ENCODE peak calls at places on chromosomes 5 and 9, in eight cellular contexts. W is erythroblast; D is cardiac septum; U is pancreas; I is IMR-90; E is WTC11; L is germinal center; M is stimulated activated CD4-positive, alpha-beta T cell treated with anti-CD3 and anti-CD28 coated beads, Interleukin-4, amount 100 ng/mL, for 24 hours. Y is an unnamed sample.

GRCh38 chr5:52727568-52727967 is 60.1 kb upstream of the ITGA1 start:
- DNase-seq in W (no peak), D (no peak), U (no peak), I (peak; percentile 73), E (no peak), L (no peak), M (no peak), Y (peak; percentile 23)

GRCh38 chr9:78035369-78035993 is 3.9 kb upstream of the GNAQ start:
- DNase-seq in W (peak; percentile 86), D (no peak), U (peak; percentile 61), I (peak; percentile 84), E (no peak), L (peak; percentile 11), M (peak; percentile 64), Y (peak; percentile 66)

GRCh38 chr9:119736478-119737454 is 367.5 kb upstream of the BRINP1 start:
- DNase-seq in W (no peak), D (no peak), U (no peak), I (no peak), E (no peak), L (peak; percentile 80), M (no peak), Y (no peak)

GRCh38 chr9:124448019-124448418 is 2.2 kb upstream of the ADGRD2 start:
- DNase-seq in W (no peak), D (peak; percentile 82), U (no peak), I (no peak), E (no peak), L (no peak), M (no peak), Y (no peak)

GRCh38 chr5:50401337-50401736 is 39.8 kb downstream of the EMB start:
- DNase-seq in W (no peak), D (no peak), U (no peak), I (no peak), E (no peak), L (no peak), M (no peak), Y (no peak)

GRCh38 chr5:179302499-179303185 is 42.6 kb downstream of the ADAMTS2 start:
- DNase-seq in W (no peak), D (peak; percentile 65), U (no peak), I (no peak), E (peak; percentile 5), L (no peak), M (no peak), Y (no peak)

GRCh38 chr5:142053434-142054253 is 40.8 kb upstream of the GNPDA1 start:
- DNase-seq in W (no peak), D (no peak), U (no peak), I (peak; percentile 43), E (no peak), L (no peak), M (no peak), Y (no peak)

GRCh38 chr9:137479315-137479861 is 20.3 kb upstream of the NSMF start:
- DNase-seq in W (no peak), D (no peak), U (no peak), I (peak; percentile 11), E (no peak), L (no peak), M (no peak), Y (peak; percentile 44)

GRCh38 chr5:89417990-89418820 is 535.2 kb upstream of the MEF2C start:
- DNase-seq in W (peak; percentile 65), D (no peak), U (no peak), I (no peak), E (peak; percentile 34), L (no peak), M (no peak), Y (no peak)

GRCh38 chr9:83986223-83986622 is 5.6 kb downstream of the RMI1 start:
- DNase-seq in W (no peak), D (no peak), U (no peak), I (no peak), E (no peak), L (peak; percentile 8), M (no peak), Y (no peak)

GRCh38 chr5:10831416-10831815 is 70.4 kb upstream of the DAP start:
- DNase-seq in W (no peak), D (no peak), U (no peak), I (peak; percentile 95), E (no peak), L (no peak), M (no peak), Y (no peak)

GRCh38 chr5:23014251-23014650 is 161.1 kb upstream of the CDH12 start:
- DNase-seq in W (no peak), D (no peak), U (no peak), I (no peak), E (no peak), L (no peak), M (no peak), Y (no peak)

GRCh38 chr5:36156619-36157018 is 4.7 kb downstream of the SKP2 start:
- DNase-seq in W (no peak), D (no peak), U (no peak), I (peak; percentile 69), E (no peak), L (no peak), M (no peak), Y (no peak)

GRCh38 chr9:120742951-120743416 is 28.7 kb upstream of the MEGF9 start:
- DNase-seq in W (peak; percentile 59), D (no peak), U (no peak), I (peak; percentile 35), E (no peak), L (peak; percentile 62), M (no peak), Y (peak; percentile 30)

GRCh38 chr9:134099123-134099761 is 31.4 kb upstream of the BRD3 start:
- DNase-seq in W (peak; percentile 47), D (no peak), U (no peak), I (peak; percentile 8), E (peak; percentile 77), L (peak; percentile 73), M (peak; percentile 64), Y (peak; percentile 37)

GRCh38 chr9:131517761-131518190 is 13.3 kb downstream of the UCK1 start:
- DNase-seq in W (no peak), D (no peak), U (no peak), I (no peak), E (no peak), L (no peak), M (no peak), Y (no peak)

GRCh38 chr5:171330011-171330410 is 21.0 kb downstream of the TLX3 start:
- DNase-seq in W (no peak), D (no peak), U (no peak), I (no peak), E (no peak), L (no peak), M (no peak), Y (no peak)

GRCh38 chr9:33186457-33187168 is 19.5 kb upstream of the B4GALT1 start:
- DNase-seq in W (no peak), D (no peak), U (peak; percentile 75), I (peak; percentile 67), E (no peak), L (no peak), M (no peak), Y (no peak)

GRCh38 chr5:139415221-139415861 is 11.5 kb upstream of the SPATA24 start:
- DNase-seq in W (no peak), D (peak; percentile 85), U (no peak), I (no peak), E (no peak), L (no peak), M (no peak), Y (no peak)

GRCh38 chr9:116628706-116629105 is 58.4 kb upstream of the TRIM32 start:
- DNase-seq in W (no peak), D (no peak), U (no peak), I (no peak), E (no peak), L (no peak), M (no peak), Y (no peak)

GRCh38 chr9:104810421-104811339 is 46.8 kb downstream of the NIPSNAP3B start:
- DNase-seq in W (no peak), D (no peak), U (peak; percentile 80), I (peak; percentile 59), E (peak; percentile 15), L (no peak), M (no peak), Y (no peak)

GRCh38 chr9:69180670-69181069 is 6.6 kb downstream of the TJP2 start:
- DNase-seq in W (peak; percentile 94), D (no peak), U (peak; percentile 49), I (peak; percentile 99), E (no peak), L (no peak), M (peak; percentile 56), Y (peak; percentile 73)

GRCh38 chr5:122170630-122171029 is 41.3 kb downstream of the ZNF474 start:
- DNase-seq in W (peak; percentile 4), D (no peak), U (no peak), I (peak; percentile 50), E (peak; percentile 36), L (no peak), M (no peak), Y (no peak)

GRCh38 chr5:69230181-69230580 is 4.5 kb upstream of the CDK7 start:
- DNase-seq in W (no peak), D (no peak), U (no peak), I (no peak), E (no peak), L (no peak), M (no peak), Y (no peak)

GRCh38 chr9:76560481-76560891 is 101.5 kb downstream of the GCNT1 start:
- DNase-seq in W (no peak), D (no peak), U (no peak), I (peak; percentile 75), E (no peak), L (no peak), M (no peak), Y (no peak)

GRCh38 chr9:113444736-113445135 is 18.8 kb upstream of the RGS3 start:
- DNase-seq in W (no peak), D (no peak), U (no peak), I (no peak), E (no peak), L (no peak), M (no peak), Y (no peak)

GRCh38 chr9:107504585-107505455 is 15.3 kb upstream of the KLF4 start:
- DNase-seq in W (no peak), D (no peak), U (peak; percentile 31), I (peak; percentile 93), E (no peak), L (no peak), M (no peak), Y (no peak)

GRCh38 chr5:179209359-179210150 is 135.7 kb downstream of the ADAMTS2 start:
- DNase-seq in W (no peak), D (no peak), U (no peak), I (peak; percentile 74), E (no peak), L (no peak), M (no peak), Y (no peak)

GRCh38 chr5:73135429-73136276 is 15.3 kb downstream of the TMEM171 start:
- DNase-seq in W (peak; percentile 9), D (no peak), U (no peak), I (peak; percentile 42), E (peak; percentile 36), L (peak; percentile 35), M (peak; percentile 17), Y (no peak)

GRCh38 chr5:25544652-25545249 is 900.0 kb upstream of the CDH10 start:
- DNase-seq in W (peak; percentile 1), D (no peak), U (no peak), I (no peak), E (peak; percentile 57), L (no peak), M (no peak), Y (peak; percentile 67)

GRCh38 chr9:121675969-121676822 is 24.8 kb downstream of the DAB2IP start:
- DNase-seq in W (no peak), D (no peak), U (no peak), I (no peak), E (no peak), L (no peak), M (no peak), Y (peak; percentile 74)

Y was measured in BE2C.